ENCODE peak calls at places on chromosome 1, in eight cellular contexts. One of them, this sample, is unnamed.

GRCh38 chr1:41483960-41484844 is at the start of gene EDN2:
- DNase-seq in AG09309: no peak
- DNase-seq in fibroblast of the aortic adventitia: no peak
- DNase-seq in neural progenitor cell: peak
- DNase-seq in thoracic aorta: no peak
- DNase-seq in A549: peak
- DNase-seq in lung: peak
- DNase-seq in cardiac muscle cell: no peak
- DNase-seq in this sample: peak

GRCh38 chr1:234887026-234887910 is 241.4 kb downstream of the TOMM20 start:
- DNase-seq in neural progenitor cell: no peak
- DNase-seq in A549: no peak
- DNase-seq in thoracic aorta: no peak
- DNase-seq in AG09309: no peak
- DNase-seq in lung: no peak
- DNase-seq in cardiac muscle cell: no peak
- DNase-seq in fibroblast of the aortic adventitia: peak
- DNase-seq in this sample: peak

GRCh38 chr1:160541622-160542302 is 18.7 kb upstream of the SLAMF6 start:
- DNase-seq in AG09309: no peak
- DNase-seq in lung: no peak
- DNase-seq in neural progenitor cell: no peak
- DNase-seq in cardiac muscle cell: no peak
- DNase-seq in fibroblast of the aortic adventitia: no peak
- DNase-seq in A549: peak
- DNase-seq in thoracic aorta: no peak
- DNase-seq in this sample: peak

GRCh38 chr1:169193191-169193850 is 86.8 kb downstream of the ATP1B1 start:
- DNase-seq in cardiac muscle cell: peak
- DNase-seq in thoracic aorta: no peak
- DNase-seq in A549: peak
- DNase-seq in AG09309: no peak
- DNase-seq in neural progenitor cell: no peak
- DNase-seq in fibroblast of the aortic adventitia: peak
- DNase-seq in lung: no peak
- DNase-seq in this sample: no peak

GRCh38 chr1:150406483-150406882 is 42.5 kb downstream of the RPRD2 start:
- DNase-seq in thoracic aorta: no peak
- DNase-seq in A549: peak
- DNase-seq in cardiac muscle cell: peak
- DNase-seq in neural progenitor cell: no peak
- DNase-seq in AG09309: no peak
- DNase-seq in lung: no peak
- DNase-seq in fibroblast of the aortic adventitia: peak
- DNase-seq in this sample: no peak

GRCh38 chr1:110554871-110555801 is 36.2 kb upstream of the KCNA10 start:
- DNase-seq in lung: peak
- DNase-seq in AG09309: no peak
- DNase-seq in neural progenitor cell: peak
- DNase-seq in fibroblast of the aortic adventitia: no peak
- DNase-seq in cardiac muscle cell: peak
- DNase-seq in A549: peak
- DNase-seq in thoracic aorta: peak
- DNase-seq in this sample: peak

GRCh38 chr1:42325014-42325402 is 10.0 kb downstream of the FOXJ3 start:
- DNase-seq in thoracic aorta: no peak
- DNase-seq in cardiac muscle cell: no peak
- DNase-seq in neural progenitor cell: no peak
- DNase-seq in fibroblast of the aortic adventitia: no peak
- DNase-seq in AG09309: no peak
- DNase-seq in A549: no peak
- DNase-seq in lung: no peak
- DNase-seq in this sample: no peak

GRCh38 chr1:22143065-22143514 is at the start of gene WNT4:
- DNase-seq in lung: no peak
- DNase-seq in neural progenitor cell: peak
- DNase-seq in AG09309: no peak
- DNase-seq in A549: no peak
- DNase-seq in thoracic aorta: no peak
- DNase-seq in fibroblast of the aortic adventitia: no peak
- DNase-seq in cardiac muscle cell: peak
- DNase-seq in this sample: peak

GRCh38 chr1:106620521-106620954 is 435.9 kb upstream of the PRMT6 start:
- DNase-seq in A549: no peak
- DNase-seq in AG09309: peak
- DNase-seq in lung: no peak
- DNase-seq in fibroblast of the aortic adventitia: peak
- DNase-seq in cardiac muscle cell: peak
- DNase-seq in thoracic aorta: no peak
- DNase-seq in neural progenitor cell: no peak
- DNase-seq in this sample: peak

GRCh38 chr1:91729621-91730348 is 156.2 kb downstream of the TGFBR3 start:
- DNase-seq in lung: no peak
- DNase-seq in fibroblast of the aortic adventitia: no peak
- DNase-seq in cardiac muscle cell: no peak
- DNase-seq in AG09309: no peak
- DNase-seq in A549: no peak
- DNase-seq in thoracic aorta: no peak
- DNase-seq in neural progenitor cell: no peak
- DNase-seq in this sample: no peak

GRCh38 chr1:179875606-179876288 is 1.9 kb downstream of the TOR1AIP2 start:
- DNase-seq in neural progenitor cell: no peak
- DNase-seq in lung: no peak
- DNase-seq in cardiac muscle cell: no peak
- DNase-seq in fibroblast of the aortic adventitia: peak
- DNase-seq in A549: no peak
- DNase-seq in AG09309: no peak
- DNase-seq in thoracic aorta: no peak
- DNase-seq in this sample: no peak

GRCh38 chr1:193448682-193449461 is 262.5 kb upstream of the B3GALT2 start:
- DNase-seq in AG09309: no peak
- DNase-seq in thoracic aorta: no peak
- DNase-seq in neural progenitor cell: no peak
- DNase-seq in cardiac muscle cell: no peak
- DNase-seq in fibroblast of the aortic adventitia: no peak
- DNase-seq in lung: no peak
- DNase-seq in A549: no peak
- DNase-seq in this sample: no peak

GRCh38 chr1:99003911-99004269 is 771 bp downstream of the PLPPR5 start:
- DNase-seq in neural progenitor cell: peak
- DNase-seq in AG09309: no peak
- DNase-seq in fibroblast of the aortic adventitia: no peak
- DNase-seq in cardiac muscle cell: no peak
- DNase-seq in lung: no peak
- DNase-seq in A549: no peak
- DNase-seq in thoracic aorta: no peak
- DNase-seq in this sample: no peak

GRCh38 chr1:213244664-213245091 is 193.6 kb downstream of the RPS6KC1 start:
- DNase-seq in cardiac muscle cell: peak
- DNase-seq in fibroblast of the aortic adventitia: peak
- DNase-seq in AG09309: peak
- DNase-seq in neural progenitor cell: peak
- DNase-seq in A549: peak
- DNase-seq in thoracic aorta: no peak
- DNase-seq in lung: no peak
- DNase-seq in this sample: peak

GRCh38 chr1:203342192-203342940 is 8.6 kb downstream of the FMOD start:
- DNase-seq in fibroblast of the aortic adventitia: peak
- DNase-seq in cardiac muscle cell: peak
- DNase-seq in thoracic aorta: no peak
- DNase-seq in AG09309: no peak
- DNase-seq in neural progenitor cell: peak
- DNase-seq in A549: peak
- DNase-seq in lung: peak
- DNase-seq in this sample: peak

GRCh38 chr1:108880850-108881249 is 4.1 kb downstream of the GPSM2 start:
- DNase-seq in A549: no peak
- DNase-seq in thoracic aorta: no peak
- DNase-seq in neural progenitor cell: no peak
- DNase-seq in cardiac muscle cell: peak
- DNase-seq in lung: no peak
- DNase-seq in fibroblast of the aortic adventitia: no peak
- DNase-seq in AG09309: no peak
- DNase-seq in this sample: peak

GRCh38 chr1:156601892-156602291 is 613 bp upstream of the GPATCH4 start:
- DNase-seq in lung: no peak
- DNase-seq in AG09309: no peak
- DNase-seq in cardiac muscle cell: no peak
- DNase-seq in neural progenitor cell: no peak
- DNase-seq in A549: no peak
- DNase-seq in thoracic aorta: no peak
- DNase-seq in fibroblast of the aortic adventitia: no peak
- DNase-seq in this sample: peak

GRCh38 chr1:47629201-47629600 is 191.4 kb downstream of the FOXD2 start:
- DNase-seq in A549: no peak
- DNase-seq in AG09309: no peak
- DNase-seq in lung: no peak
- DNase-seq in cardiac muscle cell: no peak
- DNase-seq in neural progenitor cell: no peak
- DNase-seq in fibroblast of the aortic adventitia: no peak
- DNase-seq in thoracic aorta: no peak
- DNase-seq in this sample: no peak
- TF ChIP-seq CTCF in A549: no peak
- TF ChIP-seq CTCF in AG09309: no peak
- TF ChIP-seq CTCF in lung: no peak
- TF ChIP-seq CTCF in cardiac muscle cell: no peak
- TF ChIP-seq CTCF in neural progenitor cell: no peak
- TF ChIP-seq CTCF in fibroblast of the aortic adventitia: no peak
- TF ChIP-seq CTCF in thoracic aorta: no peak
- TF ChIP-seq CTCF in this sample: no peak

DNA sequence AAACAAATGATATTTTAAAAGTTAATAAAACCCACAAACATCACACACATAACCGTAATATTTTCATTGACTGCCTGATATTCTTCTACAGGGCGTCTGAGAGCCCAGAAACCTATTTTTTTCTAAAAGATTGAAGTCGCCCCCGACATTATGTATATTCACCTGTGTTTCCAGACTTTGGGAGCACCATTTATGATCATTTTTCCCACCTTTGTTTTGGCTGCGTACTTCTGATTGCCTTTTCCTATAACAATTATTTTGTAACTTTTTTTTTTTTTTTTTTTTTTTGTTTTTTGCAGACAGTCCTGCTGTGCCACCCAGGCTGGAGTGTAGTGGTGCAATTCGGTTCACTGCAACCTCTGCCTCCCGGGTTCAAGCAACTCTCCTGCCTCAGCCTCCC is 839 bp upstream of the ACBD3 start:
- DNase-seq in fibroblast of the aortic adventitia: no peak
- DNase-seq in lung: no peak
- DNase-seq in thoracic aorta: no peak
- DNase-seq in A549: no peak
- DNase-seq in cardiac muscle cell: no peak
- DNase-seq in AG09309: no peak
- DNase-seq in neural progenitor cell: no peak
- DNase-seq in this sample: no peak
- H3K4me3 ChIP-seq in fibroblast of the aortic adventitia: peak
- H3K4me3 ChIP-seq in lung: no peak
- H3K4me3 ChIP-seq in thoracic aorta: peak
- H3K4me3 ChIP-seq in A549: peak
- H3K4me3 ChIP-seq in cardiac muscle cell: peak
- H3K4me3 ChIP-seq in AG09309: peak
- H3K4me3 ChIP-seq in neural progenitor cell: peak
- H3K4me3 ChIP-seq in this sample: peak

DNA sequence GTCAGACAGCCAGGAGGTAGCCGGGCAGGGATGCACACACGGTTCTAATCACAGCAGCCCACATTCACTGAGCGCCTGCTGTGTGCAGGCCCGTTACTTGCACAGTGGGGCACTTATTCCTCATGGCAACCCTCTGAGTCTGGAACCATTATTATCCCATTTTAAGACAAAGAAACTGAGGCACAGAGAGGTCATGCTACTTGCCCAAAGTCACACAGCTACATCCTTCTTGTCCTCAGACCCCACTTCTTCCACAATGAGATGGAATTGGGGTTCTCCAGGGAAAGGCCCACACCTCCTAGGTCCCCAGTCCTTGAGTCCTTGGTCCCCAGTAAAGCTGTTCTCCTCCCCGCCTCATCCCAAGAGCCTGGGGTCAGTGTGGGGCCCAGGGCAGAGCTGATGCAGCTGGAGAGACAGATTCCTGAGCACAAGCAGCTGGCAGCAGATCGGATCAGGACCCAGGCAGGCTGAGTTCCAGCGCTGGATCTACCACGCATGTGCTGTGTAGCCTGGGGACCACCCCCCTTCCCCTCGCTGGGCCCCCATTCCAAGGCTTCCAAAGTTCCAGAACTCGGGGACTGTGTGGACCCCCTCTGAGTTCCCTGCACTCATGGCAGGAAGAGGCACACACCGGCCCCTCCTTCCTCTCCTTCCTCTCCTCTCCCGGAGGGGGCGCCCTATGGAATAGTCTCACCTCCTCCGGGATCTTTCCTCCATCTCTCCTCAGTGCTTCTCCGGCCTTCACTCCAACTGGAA is 393.4 kb downstream of the MATN1 start:
- DNase-seq in cardiac muscle cell: no peak
- DNase-seq in fibroblast of the aortic adventitia: no peak
- DNase-seq in neural progenitor cell: no peak
- DNase-seq in lung: peak
- DNase-seq in thoracic aorta: no peak
- DNase-seq in A549: no peak
- DNase-seq in AG09309: no peak
- DNase-seq in this sample: no peak
- TF ChIP-seq CTCF in cardiac muscle cell: no peak
- TF ChIP-seq CTCF in fibroblast of the aortic adventitia: no peak
- TF ChIP-seq CTCF in neural progenitor cell: peak
- TF ChIP-seq CTCF in lung: no peak
- TF ChIP-seq CTCF in thoracic aorta: no peak
- TF ChIP-seq CTCF in A549: no peak
- TF ChIP-seq CTCF in AG09309: no peak
- TF ChIP-seq CTCF in this sample: no peak

GRCh38 chr1:32289256-32289655 is 2.6 kb upstream of the HDAC1 start:
- DNase-seq in neural progenitor cell: no peak
- DNase-seq in A549: no peak
- DNase-seq in lung: no peak
- DNase-seq in fibroblast of the aortic adventitia: no peak
- DNase-seq in cardiac muscle cell: no peak
- DNase-seq in AG09309: no peak
- DNase-seq in thoracic aorta: no peak
- DNase-seq in this sample: peak

GRCh38 chr1:32291708-32292508 is at the start of gene HDAC1:
- DNase-seq in A549: peak
- DNase-seq in neural progenitor cell: peak
- DNase-seq in AG09309: peak
- DNase-seq in lung: peak
- DNase-seq in thoracic aorta: peak
- DNase-seq in cardiac muscle cell: peak
- DNase-seq in fibroblast of the aortic adventitia: peak
- DNase-seq in this sample: peak

GRCh38 chr1:32285658-32286057 is 6.2 kb upstream of the HDAC1 start:
- DNase-seq in A549: no peak
- DNase-seq in thoracic aorta: no peak
- DNase-seq in cardiac muscle cell: no peak
- DNase-seq in AG09309: no peak
- DNase-seq in neural progenitor cell: no peak
- DNase-seq in fibroblast of the aortic adventitia: no peak
- DNase-seq in lung: no peak
- DNase-seq in this sample: no peak

GRCh38 chr1:32286763-32287162 is 5.1 kb upstream of the HDAC1 start:
- DNase-seq in fibroblast of the aortic adventitia: no peak
- DNase-seq in A549: no peak
- DNase-seq in neural progenitor cell: no peak
- DNase-seq in lung: no peak
- DNase-seq in cardiac muscle cell: no peak
- DNase-seq in thoracic aorta: no peak
- DNase-seq in AG09309: no peak
- DNase-seq in this sample: no peak

GRCh38 chr1:32291145-32291707 is 657 bp upstream of the HDAC1 start:
- DNase-seq in thoracic aorta: no peak
- DNase-seq in lung: no peak
- DNase-seq in cardiac muscle cell: peak
- DNase-seq in fibroblast of the aortic adventitia: peak
- DNase-seq in AG09309: no peak
- DNase-seq in neural progenitor cell: no peak
- DNase-seq in A549: peak
- DNase-seq in this sample: peak
- H3K4me3 ChIP-seq in thoracic aorta: peak
- H3K4me3 ChIP-seq in lung: no peak
- H3K4me3 ChIP-seq in cardiac muscle cell: peak
- H3K4me3 ChIP-seq in fibroblast of the aortic adventitia: peak
- H3K4me3 ChIP-seq in AG09309: peak
- H3K4me3 ChIP-seq in neural progenitor cell: peak
- H3K4me3 ChIP-seq in A549: peak
- H3K4me3 ChIP-seq in this sample: peak